ENCODE peak calls at places on chromosomes 7 and 10, in five cellular contexts. Q, S, E, Z and Y are unnamed samples.

GRCh38 chr10:43299579-43299978 is 32.7 kb upstream of the RASGEF1A start:
- DNase-seq in Q (no peak), S (no peak), E (no peak), Z (no peak), Y (peak)

GRCh38 chr10:82150123-82150900 is 275.3 kb downstream of the NRG3 start:
- DNase-seq in S (peak), E (no peak), Z (no peak), Q (no peak), Y (no peak)

GRCh38 chr10:79260803-79261740 is 86.2 kb upstream of the PPIF start:
- DNase-seq in E (peak), S (no peak), Q (no peak), Z (peak), Y (no peak)

GRCh38 chr10:68330852-68331454 is 911 bp upstream of the HNRNPH3 start:
- DNase-seq in Q (no peak), S (no peak), Z (peak), E (peak), Y (peak)

GRCh38 chr10:132319853-132320669 is 11.9 kb upstream of the LRRC27 start:
- DNase-seq in Q (peak), E (no peak), Z (peak), S (no peak), Y (no peak)

GRCh38 chr7:41886257-41886905 is 183.5 kb upstream of the INHBA start:
- DNase-seq in S (no peak), E (no peak), Z (peak), Q (peak), Y (no peak)

GRCh38 chr10:21954132-21954531 is 49.4 kb downstream of the DNAJC1 start:
- DNase-seq in E (no peak), S (no peak), Z (no peak), Q (no peak), Y (no peak)

GRCh38 chr7:14754631-14755030 is 147.9 kb downstream of the DGKB start:
- DNase-seq in Q (no peak), Z (no peak), S (no peak), E (no peak), Y (no peak)

GRCh38 chr7:151316896-151317295 is 24.7 kb upstream of the NUB1 start:
- DNase-seq in Z (no peak), Q (no peak), E (no peak), S (no peak), Y (no peak)

GRCh38 chr10:46560952-46561351 is 4.5 kb upstream of the GPRIN2 start:
- DNase-seq in Z (peak), E (no peak), Q (no peak), S (no peak), Y (no peak)

GRCh38 chr7:116502201-116503096 is 2.9 kb downstream of the CAV2 start:
- DNase-seq in E (no peak), Z (no peak), S (no peak), Q (no peak), Y (no peak)

GRCh38 chr7:108089381-108089780 is 40.8 kb downstream of the LAMB4 start:
- DNase-seq in Z (no peak), E (no peak), S (no peak), Q (no peak), Y (no peak)

GRCh38 chr10:99654791-99655190 is 4.5 kb upstream of the ENTPD7 start:
- DNase-seq in E (no peak), Q (no peak), S (no peak), Z (no peak), Y (no peak)

GRCh38 chr7:30166841-30167235 is 32.1 kb downstream of the MTURN start:
- DNase-seq in E (no peak), Z (no peak), Q (no peak), S (no peak), Y (no peak)

GRCh38 chr7:72492446-72492845 is 80.3 kb upstream of the CALN1 start:
- DNase-seq in Z (no peak), E (no peak), S (no peak), Q (no peak), Y (no peak)

GRCh38 chr7:94087664-94088352 is 83.7 kb upstream of the BET1 start:
- DNase-seq in Z (no peak), S (no peak), E (peak), Q (peak), Y (peak)

GRCh38 chr10:120963053-120963533 is 111.9 kb downstream of the WDR11 start:
- DNase-seq in Z (no peak), Q (no peak), S (peak), E (peak), Y (peak)

GRCh38 chr10:122279725-122280141 is 8.6 kb downstream of the BTBD16 start:
- DNase-seq in S (no peak), E (peak), Q (peak), Z (no peak), Y (peak)

GRCh38 chr10:101903827-101904520 is 60.4 kb upstream of the KCNIP2 start:
- DNase-seq in S (no peak), Q (no peak), Z (no peak), E (peak), Y (no peak)

GRCh38 chr10:70234668-70235447 is 1.6 kb upstream of the PPA1 start:
- DNase-seq in E (no peak), Z (peak), Q (no peak), S (no peak), Y (peak)

GRCh38 chr10:8076948-8077347 is 22.5 kb downstream of the GATA3 start:
- DNase-seq in E (no peak), Z (no peak), S (no peak), Q (no peak), Y (no peak)

GRCh38 chr7:87463982-87464381 is 11.5 kb downstream of the ABCB4 start:
- DNase-seq in S (no peak), Q (no peak), E (no peak), Z (no peak), Y (no peak)

GRCh38 chr10:45594276-45595157 is 78.1 kb downstream of the ZFAND4 start:
- DNase-seq in E (peak), S (peak), Q (peak), Z (peak), Y (peak)

GRCh38 chr10:77287647-77288120 is 349.9 kb downstream of the KCNMA1 start:
- DNase-seq in Q (no peak), Z (no peak), S (no peak), E (no peak), Y (peak)

GRCh38 chr10:127871631-127872010 is 21.1 kb downstream of the CLRN3 start:
- DNase-seq in E (no peak), Z (no peak), S (no peak), Q (no peak), Y (no peak)

GRCh38 chr7:144649120-144649519 is 186.7 kb downstream of the TPK1 start:
- DNase-seq in Z (no peak), Q (no peak), E (no peak), S (no peak), Y (no peak)

GRCh38 chr7:135151162-135151932 is 3.5 kb downstream of the TMEM140 start:
- DNase-seq in Q (no peak), S (no peak), E (no peak), Z (no peak), Y (no peak)

GRCh38 chr10:100747826-100748231 is 2.4 kb downstream of the PAX2 start:
- DNase-seq in E (no peak), Z (no peak), S (no peak), Q (no peak), Y (no peak)

GRCh38 chr7:22563621-22564241 is 63.7 kb upstream of the STEAP1B start:
- DNase-seq in E (no peak), Q (no peak), Z (no peak), S (no peak), Y (no peak)

GRCh38 chr10:3714526-3714925 is 70.5 kb downstream of the KLF6 start:
- DNase-seq in Q (no peak), E (no peak), S (no peak), Z (no peak), Y (no peak)

GRCh38 chr10:78934499-78934898 is 134.3 kb upstream of the ZMIZ1 start:
- DNase-seq in S (no peak), Q (no peak), Z (no peak), E (no peak), Y (no peak)

GRCh38 chr7:137343483-137343841 is at the start of gene PTN:
- DNase-seq in E (peak), Z (peak), S (no peak), Q (no peak), Y (no peak)

GRCh38 chr10:78058562-78058961 is 24.9 kb downstream of the RPS24 start:
- DNase-seq in Z (peak), Q (no peak), S (no peak), E (no peak), Y (no peak)